ENCODE peak calls at places on chromosome 13, in ten cellular contexts. Y is neural progenitor cell, X is type B pancreatic cell, G is cardiac fibroblast, L is endothelial cell, R is bronchial epithelial cell, W is tibial artery, F is uterus, K is fibroblast of pulmonary artery, T is thoracic aorta. E is an unnamed sample.

GRCh38 chr13:58452123-58452623 is 820.6 kb downstream of the PCDH17 start:
- DNase-seq in R (no peak), X (no peak), K (peak), L (no peak), Y (no peak), F (no peak), W (no peak), T (no peak), G (peak), E (no peak)

GRCh38 chr13:43472344-43472743 is 314.4 kb downstream of the ENOX1 start:
- DNase-seq in R (no peak), Y (no peak), F (no peak), L (no peak), W (no peak), X (no peak), T (no peak), G (no peak), K (no peak), E (no peak)

GRCh38 chr13:66864627-66865026 is 365.5 kb downstream of the PCDH9 start:
- DNase-seq in L (no peak), X (no peak), F (no peak), W (no peak), K (no peak), Y (no peak), T (no peak), G (no peak), R (no peak), E (no peak)

GRCh38 chr13:86585826-86586225 is 786.6 kb upstream of the SLITRK6 start:
- DNase-seq in W (no peak), L (no peak), Y (no peak), T (no peak), X (no peak), G (peak), K (peak), F (no peak), R (no peak), E (no peak)

GRCh38 chr13:45936621-45937020 is 85.1 kb upstream of the SIAH3 start:
- DNase-seq in F (no peak), Y (no peak), X (no peak), W (no peak), G (no peak), K (no peak), L (no peak), T (no peak), R (no peak), E (no peak)

GRCh38 chr13:113117335-113117872 is 5.2 kb upstream of the F10 start:
- DNase-seq in T (no peak), L (no peak), F (peak), G (no peak), W (peak), X (peak), R (no peak), Y (no peak), K (peak), E (no peak)

GRCh38 chr13:21901772-21902708 is 231.2 kb downstream of the FGF9 start:
- DNase-seq in W (no peak), K (no peak), G (peak), T (no peak), Y (no peak), F (peak), L (no peak), X (no peak), R (no peak), E (no peak)

GRCh38 chr13:44759723-44760360 is 183.7 kb upstream of the TSC22D1 start:
- DNase-seq in W (no peak), F (no peak), X (no peak), G (no peak), L (no peak), T (no peak), K (peak), Y (no peak), R (peak), E (no peak)

GRCh38 chr13:113398963-113399754 is 35.2 kb upstream of the GRTP1 start:
- DNase-seq in G (no peak), T (no peak), X (no peak), R (no peak), K (no peak), F (no peak), W (peak), L (no peak), Y (peak), E (no peak)

GRCh38 chr13:43251967-43252366 is 228.6 kb downstream of the DNAJC15 start:
- DNase-seq in K (no peak), W (no peak), Y (no peak), F (no peak), R (no peak), T (no peak), G (no peak), L (no peak), X (no peak), E (no peak)

GRCh38 chr13:113468029-113468428 is 14.7 kb upstream of the ADPRHL1 start:
- DNase-seq in F (no peak), T (no peak), X (no peak), W (no peak), G (no peak), R (no peak), Y (no peak), L (no peak), K (no peak), E (no peak)

GRCh38 chr13:72113070-72113469 is 246.1 kb upstream of the DACH1 start:
- DNase-seq in Y (no peak), X (no peak), T (no peak), W (no peak), R (peak), L (no peak), G (no peak), K (no peak), F (no peak), E (peak)

GRCh38 chr13:109131698-109132257 is 502.4 kb downstream of the MYO16 start:
- DNase-seq in K (peak), T (no peak), F (no peak), R (no peak), W (no peak), L (no peak), X (no peak), Y (no peak), G (peak), E (no peak)

GRCh38 chr13:111856571-111856970 is 210.4 kb upstream of the SOX1 start:
- DNase-seq in Y (no peak), W (peak), K (no peak), R (no peak), G (no peak), L (no peak), X (peak), T (no peak), F (no peak), E (no peak)

GRCh38 chr13:44818428-44818827 is 170.8 kb downstream of the NUFIP1 start:
- DNase-seq in G (peak), X (no peak), L (no peak), K (peak), R (peak), T (no peak), W (no peak), Y (peak), F (no peak), E (no peak)

GRCh38 chr13:113585828-113586355 is 1.3 kb downstream of the TFDP1 start:
- DNase-seq in Y (no peak), W (peak), F (peak), L (no peak), G (no peak), R (no peak), K (no peak), X (no peak), T (no peak), E (no peak)

GRCh38 chr13:26964278-26965057 is 203.9 kb upstream of the GPR12 start:
- DNase-seq in X (no peak), F (no peak), T (no peak), Y (no peak), L (no peak), W (no peak), G (peak), K (peak), R (no peak), E (no peak)

DNA sequence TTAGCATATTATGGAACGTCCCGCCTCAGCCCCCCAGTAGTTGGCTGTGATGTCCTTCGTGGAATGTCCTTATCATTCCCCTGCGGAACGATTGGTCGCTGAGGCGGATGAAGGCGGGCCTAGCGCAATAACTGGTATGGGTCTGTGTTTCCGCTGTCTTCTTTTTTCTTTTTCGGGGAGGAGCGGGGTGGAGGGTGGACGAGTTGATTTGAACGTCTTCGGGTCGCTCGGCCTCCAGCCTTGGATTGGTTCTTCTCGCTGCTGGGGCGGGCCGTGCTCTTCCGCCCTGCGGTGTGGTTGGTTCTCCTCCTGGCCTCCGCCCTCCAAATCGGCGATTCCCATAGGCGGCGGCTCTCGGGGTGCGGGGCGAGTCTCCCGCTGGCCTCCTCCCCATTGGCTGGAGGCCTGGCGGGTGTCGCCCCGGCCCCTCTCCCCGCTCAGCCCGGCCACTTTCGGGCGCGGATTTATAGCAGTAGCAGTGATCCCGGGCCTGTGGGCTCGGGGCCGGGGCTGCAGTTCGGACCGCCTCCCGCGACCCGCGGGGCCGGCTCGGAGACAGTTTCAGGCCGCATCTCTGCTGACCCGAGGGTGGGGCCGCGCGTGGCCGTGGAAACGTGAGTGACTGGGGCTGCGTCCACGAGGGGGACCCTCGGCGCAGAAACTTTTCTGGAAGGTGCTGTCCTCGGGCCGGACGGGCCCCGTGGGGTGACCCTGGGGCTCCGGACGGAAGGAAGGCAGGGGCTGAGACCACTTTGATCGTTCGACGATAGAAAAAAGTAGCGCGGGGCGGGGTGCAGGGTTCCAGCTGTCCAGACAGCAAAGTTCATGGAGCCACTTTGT is 2.1 kb downstream of the ING1 start:
- DNase-seq in W (peak), X (peak), G (peak), F (peak), K (peak), L (peak), T (peak), Y (peak), R (peak), E (peak)
- TF ChIP-seq CTCF in W (no peak), X (peak), G (no peak), F (peak), K (no peak), L (no peak), T (peak), Y (peak), R (peak), E (no peak)

GRCh38 chr13:50226515-50227147 is 211.4 kb downstream of the KCNRG start:
- DNase-seq in X (no peak), Y (no peak), L (no peak), R (no peak), F (no peak), W (no peak), G (no peak), K (no peak), T (no peak), E (no peak)
- TF ChIP-seq CTCF in X (no peak), Y (no peak), L (no peak), R (no peak), F (no peak), W (no peak), G (no peak), K (no peak), T (no peak), E (no peak)

GRCh38 chr13:91802957-91803356 is 404.5 kb downstream of the GPC5 start:
- DNase-seq in Y (no peak), F (no peak), X (no peak), K (no peak), G (no peak), L (no peak), T (no peak), W (no peak), R (no peak), E (no peak)

GRCh38 chr13:91805605-91806004 is 407.2 kb downstream of the GPC5 start:
- DNase-seq in F (no peak), R (no peak), T (no peak), L (no peak), X (no peak), Y (no peak), W (no peak), K (peak), G (no peak), E (no peak)

GRCh38 chr13:91809161-91809560 is 410.7 kb downstream of the GPC5 start:
- DNase-seq in K (no peak), X (no peak), T (no peak), W (no peak), G (no peak), F (no peak), L (no peak), R (no peak), Y (no peak), E (no peak)

GRCh38 chr13:91804724-91805123 is 406.3 kb downstream of the GPC5 start:
- DNase-seq in T (no peak), Y (no peak), R (no peak), L (no peak), F (no peak), X (no peak), G (no peak), K (no peak), W (no peak), E (no peak)
- TF ChIP-seq CTCF in T (no peak), Y (no peak), R (no peak), L (no peak), F (no peak), X (no peak), G (no peak), K (no peak), W (no peak), E (no peak)

DNA sequence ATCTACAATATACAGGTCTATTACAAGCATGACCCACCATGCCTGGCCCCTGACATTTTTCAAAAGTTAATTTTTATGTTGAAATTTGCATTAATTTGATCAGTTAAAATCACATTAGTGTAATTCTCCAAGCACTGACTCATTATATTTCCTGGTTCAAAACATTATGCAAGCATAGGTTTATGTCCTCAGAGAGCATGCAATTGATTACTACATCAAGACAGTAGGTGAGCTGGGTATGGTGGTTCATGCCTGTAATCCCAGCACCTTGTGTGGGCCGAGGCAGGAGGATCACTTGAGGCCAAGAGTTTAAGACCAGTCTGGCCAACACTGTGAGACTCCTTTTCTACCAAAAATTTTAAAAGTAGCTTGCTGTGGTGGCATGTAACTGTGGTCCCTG is 248.8 kb upstream of the KLHL1 start:
- DNase-seq in K (no peak), X (no peak), F (no peak), G (no peak), W (no peak), L (no peak), R (peak), Y (no peak), T (no peak), E (no peak)
- TF ChIP-seq CTCF in K (no peak), X (no peak), F (no peak), G (no peak), W (no peak), L (no peak), R (no peak), Y (no peak), T (no peak), E (no peak)

E was measured in activated CD8-positive, alpha-beta T cell treated with anti-CD3 and anti-CD28 coated beads for 36 hours.